ENCODE peak calls at places on chromosome 1, in six cellular contexts. E is foreskin fibroblast, A is OCI-LY7, I is GM13976, D is heart right ventricle, O is dorsolateral prefrontal cortex. V is an unnamed sample.

GRCh38 chr1:162633327-162633762 is 1.1 kb downstream of the DDR2 start:
- DNase-seq in E (no peak), O (no peak), A (no peak), I (peak; percentile 22), D (no peak), V (no peak)

GRCh38 chr1:94778808-94779207 is 41.3 kb upstream of the SLC44A3 start:
- DNase-seq in A (no peak), I (no peak), E (no peak), O (no peak), D (no peak), V (no peak)

GRCh38 chr1:96364576-96364975 is 357.0 kb upstream of the PTBP2 start:
- DNase-seq in D (no peak), I (no peak), O (no peak), A (no peak), E (peak; percentile 40), V (no peak)

GRCh38 chr1:201224671-201225400 is 34.2 kb downstream of the IGFN1 start:
- DNase-seq in O (no peak), D (no peak), I (no peak), A (no peak), E (peak; percentile 5), V (no peak)

GRCh38 chr1:83583351-83584014 is 415.4 kb downstream of the TTLL7 start:
- DNase-seq in I (no peak), A (no peak), E (peak; percentile 7), O (no peak), D (no peak), V (peak; percentile 35)

GRCh38 chr1:84363019-84363418 is 35.3 kb upstream of the DNASE2B start:
- DNase-seq in I (no peak), E (no peak), D (no peak), O (no peak), A (no peak), V (no peak)

GRCh38 chr1:12339410-12339809 is 109.6 kb downstream of the VPS13D start:
- DNase-seq in D (no peak), I (no peak), A (no peak), O (no peak), E (no peak), V (no peak)

GRCh38 chr1:107352850-107353249 is 212.0 kb downstream of the NTNG1 start:
- DNase-seq in D (no peak), E (no peak), O (no peak), I (no peak), A (no peak), V (no peak)

GRCh38 chr1:48089356-48089891 is 92.2 kb upstream of the TRABD2B start:
- DNase-seq in D (no peak), E (no peak), I (no peak), O (no peak), A (no peak), V (no peak)

GRCh38 chr1:219523411-219523810 is 89.5 kb downstream of the ZC3H11B start:
- DNase-seq in O (no peak), A (no peak), E (no peak), D (no peak), I (no peak), V (no peak)

GRCh38 chr1:231584117-231584516 is 42.5 kb upstream of the DISC1 start:
- DNase-seq in O (no peak), I (peak; percentile 50), A (peak; percentile 34), D (no peak), E (peak; percentile 53), V (peak; percentile 6)

GRCh38 chr1:2108213-2108876 is 58.1 kb downstream of the PRKCZ start:
- DNase-seq in D (peak; percentile 15), E (no peak), I (peak; percentile 66), A (peak; percentile 55), O (no peak), V (peak; percentile 21)

GRCh38 chr1:215523128-215523861 is 43.8 kb upstream of the KCTD3 start:
- DNase-seq in D (no peak), O (no peak), E (no peak), I (no peak), A (no peak), V (no peak)

GRCh38 chr1:29290414-29290980 is 54.2 kb downstream of the PTPRU start:
- DNase-seq in O (no peak), I (no peak), D (no peak), A (no peak), E (peak; percentile 30), V (no peak)

GRCh38 chr1:161473363-161473762 is 31.9 kb upstream of the FCGR2A start:
- DNase-seq in D (no peak), A (peak; percentile 41), I (no peak), O (no peak), E (peak; percentile 9), V (peak; percentile 30)

GRCh38 chr1:14476170-14476955 is 122.1 kb upstream of the KAZN start:
- DNase-seq in D (no peak), I (no peak), A (no peak), E (no peak), O (no peak), V (no peak)

GRCh38 chr1:228087771-228088251 is 5.3 kb downstream of the ARF1 start:
- DNase-seq in I (no peak), E (peak; percentile 88), A (no peak), D (no peak), O (no peak), V (peak; percentile 48)

GRCh38 chr1:184912392-184912791 is 61.9 kb downstream of the NIBAN1 start:
- DNase-seq in A (no peak), I (no peak), O (no peak), E (no peak), D (no peak), V (no peak)

GRCh38 chr1:30283199-30283962 is 440.0 kb downstream of the MATN1 start:
- DNase-seq in A (no peak), I (no peak), O (no peak), D (no peak), E (no peak), V (no peak)

GRCh38 chr1:89881415-89882058 is 60.7 kb downstream of the LRRC8D start:
- DNase-seq in A (no peak), I (no peak), D (no peak), E (no peak), O (no peak), V (peak; percentile 29)

GRCh38 chr1:151907363-151908139 is 1.8 kb downstream of the THEM4 start:
- DNase-seq in I (no peak), D (no peak), A (peak; percentile 54), O (no peak), E (no peak), V (peak; percentile 36)

GRCh38 chr1:232684331-232685105 is 54.6 kb upstream of the SIPA1L2 start:
- DNase-seq in E (no peak), I (no peak), D (no peak), A (no peak), O (no peak), V (no peak)

GRCh38 chr1:180136311-180136967 is 18.2 kb upstream of the QSOX1 start:
- DNase-seq in I (no peak), E (peak; percentile 44), A (no peak), O (no peak), D (no peak), V (no peak)

GRCh38 chr1:12542596-12543592 is 75.1 kb downstream of the DHRS3 start:
- DNase-seq in D (no peak), A (no peak), E (no peak), I (no peak), O (no peak), V (no peak)

GRCh38 chr1:176696689-176697088 is 233.7 kb downstream of the PAPPA2 start:
- DNase-seq in E (no peak), A (no peak), I (no peak), D (no peak), O (no peak), V (no peak)

GRCh38 chr1:230205719-230206198 is 138.7 kb downstream of the GALNT2 start:
- DNase-seq in D (no peak), O (no peak), I (no peak), E (no peak), A (no peak), V (no peak)

GRCh38 chr1:246001142-246001812 is 505.8 kb downstream of the SMYD3 start:
- DNase-seq in I (no peak), A (no peak), E (no peak), D (no peak), O (no peak), V (no peak)

GRCh38 chr1:99217599-99217998 is 46.7 kb upstream of the PLPPR4 start:
- DNase-seq in A (no peak), D (no peak), I (no peak), O (no peak), E (no peak), V (no peak)

GRCh38 chr1:61101461-61102440 is 19.4 kb downstream of the NFIA start:
- DNase-seq in D (no peak), E (no peak), I (no peak), A (no peak), O (no peak), V (no peak)

GRCh38 chr1:247090455-247090854 is 11.8 kb upstream of the ZNF670 start:
- DNase-seq in E (no peak), A (no peak), D (no peak), I (no peak), O (no peak), V (no peak)

GRCh38 chr1:202122639-202123335 is at the start of gene GPR37L1:
- DNase-seq in O (peak; percentile 89), D (peak; percentile 55), E (peak; percentile 48), A (no peak), I (no peak), V (no peak)

DNA sequence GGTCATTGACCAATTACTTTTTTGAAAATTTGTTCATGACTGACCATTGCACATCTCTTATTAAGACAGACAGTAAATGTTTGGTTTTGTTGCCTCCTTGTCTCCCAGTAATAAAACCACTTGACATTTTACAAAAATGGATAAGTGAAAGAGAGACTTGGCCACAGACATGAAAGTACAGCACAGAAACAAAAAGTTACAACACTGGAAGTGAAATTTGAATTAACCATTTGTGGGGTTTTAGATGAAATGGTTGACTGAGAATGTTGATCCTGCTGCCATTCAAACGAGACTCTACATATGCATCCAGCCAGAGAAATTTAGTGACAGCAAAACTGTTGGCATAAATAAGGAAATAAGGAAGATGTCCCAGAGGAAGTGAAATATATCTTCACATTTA is 79.3 kb upstream of the B3GALT2 start:
- DNase-seq in I (no peak), E (no peak), A (no peak), O (no peak), D (no peak), V (no peak)
- TF ChIP-seq CTCF in I (no peak), E (no peak), A (no peak), O (no peak), D (no peak), V (no peak)

GRCh38 chr1:46735708-46736324 is 16.9 kb upstream of the EFCAB14 start:
- DNase-seq in E (peak; percentile 42), I (peak; percentile 37), O (no peak), D (no peak), A (peak; percentile 51), V (peak; percentile 23)
- TF ChIP-seq CTCF in E (peak; percentile 32), I (peak; percentile 33), O (no peak), D (peak; percentile 41), A (peak; percentile 63), V (no peak)

DNA sequence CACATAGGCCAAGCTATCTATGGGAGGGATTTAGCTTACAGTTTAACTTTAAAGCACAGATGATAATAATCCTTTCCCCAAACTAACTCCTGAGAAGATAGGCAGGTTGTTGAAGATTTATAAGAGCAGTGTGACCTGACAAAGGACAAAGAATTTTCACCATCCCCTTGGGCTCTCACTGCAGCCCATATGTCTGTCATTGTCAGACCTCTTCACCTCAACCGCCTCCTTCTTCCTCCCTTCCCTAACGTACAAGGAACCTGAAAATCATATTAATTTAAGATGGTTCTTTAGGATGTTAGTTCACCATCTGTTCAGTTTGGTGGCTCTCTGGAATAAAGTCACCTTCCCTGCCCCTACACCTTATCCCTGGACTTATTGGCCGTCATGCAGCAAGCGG is 5.0 kb downstream of the RNU1-2 start:
- DNase-seq in D (no peak), E (no peak), A (peak; percentile 39), O (no peak), I (no peak), V (no peak)
- TF ChIP-seq CTCF in D (peak; percentile 7), E (peak; percentile 36), A (peak; percentile 59), O (no peak), I (no peak), V (no peak)

GRCh38 chr1:234980224-234980656 is 148.4 kb downstream of the TOMM20 start:
- DNase-seq in A (no peak), I (no peak), O (no peak), D (no peak), E (no peak), V (no peak)
- TF ChIP-seq CTCF in A (no peak), I (no peak), O (no peak), D (no peak), E (no peak), V (no peak)